ENCODE peak calls at places on chromosome 11, in eight cellular contexts. One of them, this sample, is unnamed.
A peak's percentile ranks its signal among the peaks of the same experiment; 100 is the strongest.

GRCh38 chr11:1882265-1883238 is 9.1 kb downstream of the PRR33 start:
- DNase-seq in prostate gland: peak; percentile 63
- DNase-seq in CD8-positive, alpha-beta memory T cell: peak; percentile 59
- DNase-seq in kidney: peak; percentile 91
- DNase-seq in adrenal gland: peak; percentile 82
- DNase-seq in left ventricle myocardium inferior: peak; percentile 88
- DNase-seq in DND-41: peak; percentile 82
- DNase-seq in lung: peak; percentile 74
- DNase-seq in this sample: peak; percentile 91

GRCh38 chr11:86383314-86383713 is 8.6 kb downstream of the CCDC81 start:
- DNase-seq in prostate gland: no peak
- DNase-seq in adrenal gland: no peak
- DNase-seq in CD8-positive, alpha-beta memory T cell: no peak
- DNase-seq in left ventricle myocardium inferior: no peak
- DNase-seq in lung: no peak
- DNase-seq in DND-41: no peak
- DNase-seq in kidney: no peak
- DNase-seq in this sample: no peak

GRCh38 chr11:44592125-44592643 is 26.7 kb downstream of the CD82 start:
- DNase-seq in lung: peak; percentile 57
- DNase-seq in CD8-positive, alpha-beta memory T cell: no peak
- DNase-seq in prostate gland: no peak
- DNase-seq in kidney: no peak
- DNase-seq in DND-41: no peak
- DNase-seq in adrenal gland: no peak
- DNase-seq in left ventricle myocardium inferior: no peak
- DNase-seq in this sample: peak; percentile 94

GRCh38 chr11:36899796-36900195 is 301.8 kb upstream of the RAG2 start:
- DNase-seq in kidney: no peak
- DNase-seq in adrenal gland: no peak
- DNase-seq in DND-41: no peak
- DNase-seq in CD8-positive, alpha-beta memory T cell: no peak
- DNase-seq in lung: no peak
- DNase-seq in prostate gland: no peak
- DNase-seq in left ventricle myocardium inferior: no peak
- DNase-seq in this sample: no peak

GRCh38 chr11:134288486-134288885 is 12.3 kb downstream of the GLB1L3 start:
- DNase-seq in lung: no peak
- DNase-seq in adrenal gland: no peak
- DNase-seq in CD8-positive, alpha-beta memory T cell: no peak
- DNase-seq in prostate gland: no peak
- DNase-seq in left ventricle myocardium inferior: no peak
- DNase-seq in kidney: no peak
- DNase-seq in DND-41: no peak
- DNase-seq in this sample: no peak

GRCh38 chr11:134498326-134499139 is 86.5 kb upstream of the B3GAT1 start:
- DNase-seq in kidney: peak; percentile 49
- DNase-seq in CD8-positive, alpha-beta memory T cell: no peak
- DNase-seq in DND-41: no peak
- DNase-seq in prostate gland: peak; percentile 37
- DNase-seq in adrenal gland: no peak
- DNase-seq in lung: no peak
- DNase-seq in left ventricle myocardium inferior: no peak
- DNase-seq in this sample: peak; percentile 64

GRCh38 chr11:133718238-133718637 is 127.1 kb downstream of the SPATA19 start:
- DNase-seq in lung: no peak
- DNase-seq in left ventricle myocardium inferior: no peak
- DNase-seq in prostate gland: no peak
- DNase-seq in DND-41: no peak
- DNase-seq in adrenal gland: no peak
- DNase-seq in CD8-positive, alpha-beta memory T cell: no peak
- DNase-seq in kidney: no peak
- DNase-seq in this sample: no peak

GRCh38 chr11:335779-336665 is 15.4 kb upstream of the IFITM3 start:
- DNase-seq in prostate gland: no peak
- DNase-seq in DND-41: no peak
- DNase-seq in lung: no peak
- DNase-seq in adrenal gland: peak; percentile 26
- DNase-seq in CD8-positive, alpha-beta memory T cell: no peak
- DNase-seq in left ventricle myocardium inferior: no peak
- DNase-seq in kidney: peak; percentile 90
- DNase-seq in this sample: peak; percentile 64

GRCh38 chr11:1561266-1561665 is 10.8 kb downstream of the DUSP8 start:
- DNase-seq in kidney: no peak
- DNase-seq in left ventricle myocardium inferior: no peak
- DNase-seq in lung: no peak
- DNase-seq in CD8-positive, alpha-beta memory T cell: no peak
- DNase-seq in adrenal gland: no peak
- DNase-seq in DND-41: no peak
- DNase-seq in prostate gland: no peak
- DNase-seq in this sample: no peak

GRCh38 chr11:126337472-126338241 is 17.8 kb upstream of the ST3GAL4 start:
- DNase-seq in adrenal gland: peak; percentile 52
- DNase-seq in DND-41: no peak
- DNase-seq in kidney: no peak
- DNase-seq in lung: no peak
- DNase-seq in CD8-positive, alpha-beta memory T cell: no peak
- DNase-seq in left ventricle myocardium inferior: no peak
- DNase-seq in prostate gland: no peak
- DNase-seq in this sample: no peak

GRCh38 chr11:110032957-110033570 is 60.1 kb upstream of the ZC3H12C start:
- DNase-seq in left ventricle myocardium inferior: no peak
- DNase-seq in CD8-positive, alpha-beta memory T cell: no peak
- DNase-seq in kidney: no peak
- DNase-seq in adrenal gland: no peak
- DNase-seq in DND-41: no peak
- DNase-seq in lung: no peak
- DNase-seq in prostate gland: no peak
- DNase-seq in this sample: no peak

GRCh38 chr11:112523477-112523876 is 262.8 kb upstream of the PLET1 start:
- DNase-seq in DND-41: peak; percentile 34
- DNase-seq in kidney: no peak
- DNase-seq in left ventricle myocardium inferior: peak; percentile 19
- DNase-seq in prostate gland: no peak
- DNase-seq in CD8-positive, alpha-beta memory T cell: no peak
- DNase-seq in adrenal gland: no peak
- DNase-seq in lung: no peak
- DNase-seq in this sample: peak; percentile 69

GRCh38 chr11:109858152-109858551 is 235.0 kb upstream of the ZC3H12C start:
- DNase-seq in CD8-positive, alpha-beta memory T cell: no peak
- DNase-seq in lung: no peak
- DNase-seq in kidney: no peak
- DNase-seq in adrenal gland: no peak
- DNase-seq in left ventricle myocardium inferior: no peak
- DNase-seq in DND-41: no peak
- DNase-seq in prostate gland: no peak
- DNase-seq in this sample: no peak

GRCh38 chr11:64378335-64378884 is 19.4 kb downstream of the RPS6KA4 start:
- DNase-seq in lung: no peak
- DNase-seq in left ventricle myocardium inferior: peak; percentile 20
- DNase-seq in CD8-positive, alpha-beta memory T cell: no peak
- DNase-seq in DND-41: no peak
- DNase-seq in prostate gland: peak; percentile 88
- DNase-seq in adrenal gland: peak; percentile 89
- DNase-seq in kidney: peak; percentile 76
- DNase-seq in this sample: no peak

GRCh38 chr11:119983816-119984215 is 154.1 kb downstream of the TRIM29 start:
- DNase-seq in kidney: no peak
- DNase-seq in lung: no peak
- DNase-seq in CD8-positive, alpha-beta memory T cell: no peak
- DNase-seq in adrenal gland: no peak
- DNase-seq in prostate gland: no peak
- DNase-seq in DND-41: no peak
- DNase-seq in left ventricle myocardium inferior: no peak
- DNase-seq in this sample: no peak

GRCh38 chr11:64337538-64338249 is 2.3 kb upstream of the CCDC88B start:
- DNase-seq in left ventricle myocardium inferior: no peak
- DNase-seq in DND-41: no peak
- DNase-seq in lung: no peak
- DNase-seq in adrenal gland: no peak
- DNase-seq in CD8-positive, alpha-beta memory T cell: no peak
- DNase-seq in kidney: no peak
- DNase-seq in prostate gland: no peak
- DNase-seq in this sample: no peak

GRCh38 chr11:65266210-65266609 is 4.4 kb downstream of the POLA2 start:
- DNase-seq in CD8-positive, alpha-beta memory T cell: no peak
- DNase-seq in left ventricle myocardium inferior: no peak
- DNase-seq in prostate gland: no peak
- DNase-seq in DND-41: no peak
- DNase-seq in lung: no peak
- DNase-seq in kidney: no peak
- DNase-seq in adrenal gland: no peak
- DNase-seq in this sample: no peak

GRCh38 chr11:79762271-79762935 is 321.6 kb upstream of the TENM4 start:
- DNase-seq in CD8-positive, alpha-beta memory T cell: no peak
- DNase-seq in kidney: no peak
- DNase-seq in DND-41: no peak
- DNase-seq in adrenal gland: peak; percentile 4
- DNase-seq in prostate gland: no peak
- DNase-seq in lung: no peak
- DNase-seq in left ventricle myocardium inferior: no peak
- DNase-seq in this sample: no peak

GRCh38 chr11:64619811-64620285 is 28.8 kb downstream of the SLC22A12 start:
- DNase-seq in adrenal gland: peak; percentile 79
- DNase-seq in CD8-positive, alpha-beta memory T cell: no peak
- DNase-seq in lung: peak; percentile 63
- DNase-seq in left ventricle myocardium inferior: no peak
- DNase-seq in prostate gland: no peak
- DNase-seq in DND-41: peak; percentile 43
- DNase-seq in kidney: no peak
- DNase-seq in this sample: peak; percentile 86

GRCh38 chr11:92911478-92911877 is 58.0 kb upstream of the MTNR1B start:
- DNase-seq in lung: no peak
- DNase-seq in left ventricle myocardium inferior: no peak
- DNase-seq in adrenal gland: no peak
- DNase-seq in DND-41: no peak
- DNase-seq in kidney: no peak
- DNase-seq in CD8-positive, alpha-beta memory T cell: no peak
- DNase-seq in prostate gland: no peak
- DNase-seq in this sample: no peak
- H3K36me3 ChIP-seq in lung: no peaks in the 10 kb centered on the region
- H3K36me3 ChIP-seq in left ventricle myocardium inferior: no peaks in the 10 kb centered on the region
- H3K36me3 ChIP-seq in adrenal gland: no peaks in the 10 kb centered on the region
- H3K36me3 ChIP-seq in DND-41: no peaks in the 10 kb centered on the region
- H3K36me3 ChIP-seq in kidney: no peaks in the 10 kb centered on the region
- H3K36me3 ChIP-seq in CD8-positive, alpha-beta memory T cell: no peaks in the 10 kb centered on the region
- H3K36me3 ChIP-seq in prostate gland: no peaks in the 10 kb centered on the region
- H3K36me3 ChIP-seq in this sample: no peaks in the 10 kb centered on the region

DNA sequence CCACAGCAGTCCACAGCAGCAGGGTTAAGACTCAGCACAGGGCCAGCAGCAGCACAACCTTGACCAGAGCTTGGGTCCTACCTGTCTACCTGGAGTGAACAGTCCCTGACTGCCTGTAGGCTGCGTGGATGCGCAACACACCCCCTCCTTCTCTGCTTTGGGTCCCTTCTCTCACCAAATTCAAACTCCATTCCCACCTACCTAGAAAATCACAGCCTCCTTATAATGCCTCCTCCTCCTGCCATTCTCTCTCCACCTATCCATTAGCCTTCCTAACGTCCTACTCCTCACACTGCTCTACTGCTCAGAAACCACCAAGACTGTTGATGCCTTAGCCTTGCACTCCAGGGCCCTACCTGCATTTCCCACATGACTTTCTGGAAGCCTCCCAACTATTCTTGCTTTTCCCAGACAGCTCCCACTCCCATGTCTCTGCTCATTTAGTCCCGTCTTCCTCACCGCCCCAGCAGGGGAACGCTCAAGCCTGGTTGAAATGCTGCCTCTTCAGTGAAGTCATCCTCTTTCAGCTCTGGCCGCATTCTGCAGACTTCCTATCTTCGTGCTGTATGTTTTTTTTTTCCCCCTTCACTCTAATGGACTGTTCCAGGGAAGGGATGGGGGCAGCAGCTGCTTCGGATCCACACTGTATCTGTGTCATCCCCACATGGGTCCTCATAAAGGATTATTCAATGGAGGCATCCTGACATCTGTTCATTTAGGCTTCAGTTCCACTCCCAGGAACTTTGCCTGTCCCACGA is 3.3 kb downstream of the IL18BP start:
- DNase-seq in DND-41: no peak
- DNase-seq in adrenal gland: no peak
- DNase-seq in prostate gland: no peak
- DNase-seq in lung: no peak
- DNase-seq in left ventricle myocardium inferior: no peak
- DNase-seq in CD8-positive, alpha-beta memory T cell: no peak
- DNase-seq in kidney: no peak
- DNase-seq in this sample: no peak
- H3K36me3 ChIP-seq in DND-41: peaks cover 68% of the 10 kb centered on the region
- H3K36me3 ChIP-seq in adrenal gland: no peaks in the 10 kb centered on the region
- H3K36me3 ChIP-seq in prostate gland: peaks cover 36% of the 10 kb centered on the region
- H3K36me3 ChIP-seq in lung: peaks cover 14% of the 10 kb centered on the region
- H3K36me3 ChIP-seq in left ventricle myocardium inferior: peaks cover 60% of the 10 kb centered on the region
- H3K36me3 ChIP-seq in CD8-positive, alpha-beta memory T cell: peaks cover 38% of the 10 kb centered on the region
- H3K36me3 ChIP-seq in kidney: peaks cover 43% of the 10 kb centered on the region
- H3K36me3 ChIP-seq in this sample: peaks cover 52% of the 10 kb centered on the region

GRCh38 chr11:46677991-46678740 is 22.3 kb downstream of the ARHGAP1 start:
- DNase-seq in left ventricle myocardium inferior: no peak
- DNase-seq in DND-41: no peak
- DNase-seq in adrenal gland: peak; percentile 46
- DNase-seq in CD8-positive, alpha-beta memory T cell: no peak
- DNase-seq in kidney: peak; percentile 55
- DNase-seq in lung: no peak
- DNase-seq in prostate gland: no peak
- DNase-seq in this sample: no peak

GRCh38 chr11:46680164-46680760 is 20.2 kb downstream of the ARHGAP1 start:
- DNase-seq in DND-41: no peak
- DNase-seq in CD8-positive, alpha-beta memory T cell: no peak
- DNase-seq in left ventricle myocardium inferior: peak; percentile 7
- DNase-seq in prostate gland: no peak
- DNase-seq in kidney: peak; percentile 64
- DNase-seq in lung: no peak
- DNase-seq in adrenal gland: no peak
- DNase-seq in this sample: no peak

GRCh38 chr11:46677169-46677568 is 23.2 kb downstream of the ARHGAP1 start:
- DNase-seq in adrenal gland: no peak
- DNase-seq in prostate gland: no peak
- DNase-seq in DND-41: no peak
- DNase-seq in kidney: no peak
- DNase-seq in left ventricle myocardium inferior: no peak
- DNase-seq in lung: no peak
- DNase-seq in CD8-positive, alpha-beta memory T cell: no peak
- DNase-seq in this sample: no peak

GRCh38 chr11:46679252-46680163 is 20.9 kb downstream of the ARHGAP1 start:
- DNase-seq in adrenal gland: no peak
- DNase-seq in left ventricle myocardium inferior: peak; percentile 13
- DNase-seq in DND-41: no peak
- DNase-seq in lung: no peak
- DNase-seq in prostate gland: no peak
- DNase-seq in CD8-positive, alpha-beta memory T cell: no peak
- DNase-seq in kidney: peak; percentile 66
- DNase-seq in this sample: no peak

GRCh38 chr11:46678741-46679130 is 21.7 kb downstream of the ARHGAP1 start:
- DNase-seq in CD8-positive, alpha-beta memory T cell: no peak
- DNase-seq in adrenal gland: no peak
- DNase-seq in kidney: peak; percentile 51
- DNase-seq in left ventricle myocardium inferior: no peak
- DNase-seq in prostate gland: no peak
- DNase-seq in lung: no peak
- DNase-seq in DND-41: no peak
- DNase-seq in this sample: no peak
- H3K36me3 ChIP-seq in CD8-positive, alpha-beta memory T cell: peaks cover 29% of the 10 kb centered on the region
- H3K36me3 ChIP-seq in adrenal gland: no peaks in the 10 kb centered on the region
- H3K36me3 ChIP-seq in kidney: peaks cover 28% of the 10 kb centered on the region
- H3K36me3 ChIP-seq in left ventricle myocardium inferior: peaks cover 75% of the 10 kb centered on the region
- H3K36me3 ChIP-seq in prostate gland: peaks cover 34% of the 10 kb centered on the region
- H3K36me3 ChIP-seq in lung: peaks cover 22% of the 10 kb centered on the region
- H3K36me3 ChIP-seq in DND-41: peaks cover 79% of the 10 kb centered on the region
- H3K36me3 ChIP-seq in this sample: peaks cover 36% of the 10 kb centered on the region

GRCh38 chr11:105367129-105367528 is 227.6 kb upstream of the CARD18 start:
- DNase-seq in CD8-positive, alpha-beta memory T cell: no peak
- DNase-seq in left ventricle myocardium inferior: no peak
- DNase-seq in adrenal gland: no peak
- DNase-seq in lung: no peak
- DNase-seq in prostate gland: no peak
- DNase-seq in kidney: no peak
- DNase-seq in DND-41: no peak
- DNase-seq in this sample: no peak
- H3K36me3 ChIP-seq in CD8-positive, alpha-beta memory T cell: no peaks in the 10 kb centered on the region
- H3K36me3 ChIP-seq in left ventricle myocardium inferior: no peaks in the 10 kb centered on the region
- H3K36me3 ChIP-seq in adrenal gland: no peaks in the 10 kb centered on the region
- H3K36me3 ChIP-seq in lung: no peaks in the 10 kb centered on the region
- H3K36me3 ChIP-seq in prostate gland: no peaks in the 10 kb centered on the region
- H3K36me3 ChIP-seq in kidney: no peaks in the 10 kb centered on the region
- H3K36me3 ChIP-seq in DND-41: no peaks in the 10 kb centered on the region
- H3K36me3 ChIP-seq in this sample: no peaks in the 10 kb centered on the region

This sample was measured in sigmoid colon.